ENCODE peak calls at places on chromosome 14, in eight cellular contexts. D, W, Y, C, F, T, L and X are unnamed samples.

GRCh38 chr14:50000215-50001145 is 107.6 kb downstream of the ARF6 start:
- DNase-seq in D (peak; percentile 60), W (peak; percentile 62), Y (peak; percentile 67), C (peak; percentile 86), F (peak; percentile 91), T (peak; percentile 71), L (peak; percentile 86), X (peak; percentile 89)

GRCh38 chr14:32985881-32986280 is 47.2 kb downstream of the NPAS3 start:
- DNase-seq in D (no peak), W (no peak), Y (no peak), C (no peak), F (no peak), T (peak; percentile 26), L (no peak), X (no peak)

GRCh38 chr14:30994681-30995620 is 30.5 kb upstream of the AP4S1 start:
- DNase-seq in D (no peak), W (no peak), Y (no peak), C (no peak), F (peak; percentile 68), T (peak; percentile 26), L (no peak), X (no peak)

GRCh38 chr14:96904201-96904600 is 107.0 kb downstream of the VRK1 start:
- DNase-seq in D (no peak), W (no peak), Y (no peak), C (no peak), F (no peak), T (peak; percentile 23), L (no peak), X (no peak)

GRCh38 chr14:75044760-75045159 is 6.5 kb downstream of the MLH3 start:
- DNase-seq in D (no peak), W (no peak), Y (no peak), C (no peak), F (peak; percentile 31), T (peak; percentile 92), L (no peak), X (no peak)

GRCh38 chr14:21104448-21105060 is 3.7 kb downstream of the TMEM253 start:
- DNase-seq in D (peak; percentile 79), W (peak; percentile 65), Y (peak; percentile 78), C (peak; percentile 88), F (peak; percentile 81), T (peak; percentile 81), L (peak; percentile 88), X (no peak)

GRCh38 chr14:71119832-71120231 is 212.6 kb downstream of the PCNX1 start:
- DNase-seq in D (no peak), W (no peak), Y (no peak), C (no peak), F (peak; percentile 43), T (no peak), L (no peak), X (no peak)

GRCh38 chr14:29842228-29842627 is 85.4 kb downstream of the PRKD1 start:
- DNase-seq in D (no peak), W (no peak), Y (no peak), C (no peak), F (no peak), T (no peak), L (no peak), X (no peak)

GRCh38 chr14:98548071-98548686 is 723.8 kb downstream of the BCL11B start:
- DNase-seq in D (no peak), W (no peak), Y (no peak), C (no peak), F (no peak), T (no peak), L (no peak), X (no peak)

GRCh38 chr14:96434040-96434439 is 42.1 kb downstream of the AK7 start:
- DNase-seq in D (no peak), W (no peak), Y (no peak), C (no peak), F (no peak), T (no peak), L (no peak), X (no peak)

GRCh38 chr14:50619569-50620141 is 48.5 kb downstream of the SAV1 start:
- DNase-seq in D (no peak), W (peak; percentile 48), Y (no peak), C (no peak), F (peak; percentile 75), T (peak; percentile 71), L (no peak), X (no peak)

GRCh38 chr14:100664841-100665425 is 61.8 kb upstream of the DLK1 start:
- DNase-seq in D (no peak), W (no peak), Y (no peak), C (no peak), F (peak; percentile 69), T (peak; percentile 85), L (no peak), X (no peak)

GRCh38 chr14:52241102-52241793 is 26.2 kb upstream of the PTGDR start:
- DNase-seq in D (no peak), W (no peak), Y (no peak), C (no peak), F (peak; percentile 88), T (peak; percentile 90), L (no peak), X (no peak)

GRCh38 chr14:104723651-104724406 is at the start of gene ADSS1:
- DNase-seq in D (peak; percentile 69), W (peak; percentile 98), Y (peak; percentile 65), C (peak; percentile 89), F (no peak), T (peak; percentile 39), L (peak; percentile 83), X (no peak)

GRCh38 chr14:101039031-101039754 is 135.7 kb upstream of the RTL1 start:
- DNase-seq in D (no peak), W (no peak), Y (no peak), C (no peak), F (no peak), T (no peak), L (no peak), X (no peak)

DNA sequence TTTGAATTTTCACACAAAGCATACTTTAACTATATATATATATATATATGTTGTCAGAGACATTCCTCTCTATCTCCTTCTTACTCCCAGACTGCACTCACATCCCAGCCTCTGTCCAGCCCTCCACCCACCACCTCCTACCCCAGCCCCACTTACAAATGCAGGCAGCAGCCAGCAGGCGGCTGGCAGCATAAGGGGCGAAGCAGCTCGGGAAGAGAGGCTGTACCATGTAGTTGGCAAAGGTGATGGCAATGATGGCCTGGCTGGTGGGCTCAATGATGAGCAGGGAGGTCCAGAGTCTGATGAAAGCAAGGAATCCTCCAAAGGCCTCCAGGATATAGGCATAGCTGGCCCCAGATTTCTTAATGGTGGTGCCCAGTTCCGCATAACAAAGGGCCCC is 2.5 kb downstream of the SLC7A7 start:
- DNase-seq in D (peak; percentile 66), W (no peak), Y (no peak), C (no peak), F (no peak), T (no peak), L (no peak), X (no peak)
- TF ChIP-seq CTCF in D (peak; percentile 48), W (peak; percentile 18), Y (no peak), C (no peak), F (no peak), T (no peak), L (no peak), X (no peak)

GRCh38 chr14:89015016-89015415 is 190.6 kb downstream of the TTC8 start:
- DNase-seq in D (no peak), W (no peak), Y (no peak), C (no peak), F (peak; percentile 30), T (peak; percentile 28), L (no peak), X (no peak)
- TF ChIP-seq CTCF in D (peak; percentile 30), W (no peak), Y (no peak), C (no peak), F (peak; percentile 36), T (peak; percentile 39), L (no peak), X (no peak)

DNA sequence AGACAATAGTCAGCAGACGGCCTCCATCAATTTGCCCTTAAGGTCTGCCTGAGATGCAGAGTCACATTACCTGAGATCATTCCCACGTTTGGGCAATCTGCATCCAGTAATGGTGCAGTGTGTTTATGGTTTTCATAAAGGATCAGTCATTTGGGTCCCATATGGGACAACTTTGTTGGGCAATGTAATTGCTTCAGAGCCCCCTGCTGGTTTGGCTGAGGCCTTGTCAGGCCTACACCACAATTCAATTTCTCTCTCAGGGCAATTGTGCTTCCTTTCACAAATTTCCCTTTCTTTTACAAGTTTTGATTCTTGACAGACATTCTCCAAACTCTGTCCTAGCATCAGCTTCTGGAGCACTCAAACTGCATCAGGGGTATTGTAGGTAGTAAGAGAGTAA is 191.2 kb upstream of the SSTR1 start:
- DNase-seq in D (no peak), W (no peak), Y (no peak), C (no peak), F (no peak), T (no peak), L (no peak), X (no peak)
- TF ChIP-seq CTCF in D (peak; percentile 56), W (no peak), Y (no peak), C (no peak), F (no peak), T (peak; percentile 45), L (no peak), X (no peak)

DNA sequence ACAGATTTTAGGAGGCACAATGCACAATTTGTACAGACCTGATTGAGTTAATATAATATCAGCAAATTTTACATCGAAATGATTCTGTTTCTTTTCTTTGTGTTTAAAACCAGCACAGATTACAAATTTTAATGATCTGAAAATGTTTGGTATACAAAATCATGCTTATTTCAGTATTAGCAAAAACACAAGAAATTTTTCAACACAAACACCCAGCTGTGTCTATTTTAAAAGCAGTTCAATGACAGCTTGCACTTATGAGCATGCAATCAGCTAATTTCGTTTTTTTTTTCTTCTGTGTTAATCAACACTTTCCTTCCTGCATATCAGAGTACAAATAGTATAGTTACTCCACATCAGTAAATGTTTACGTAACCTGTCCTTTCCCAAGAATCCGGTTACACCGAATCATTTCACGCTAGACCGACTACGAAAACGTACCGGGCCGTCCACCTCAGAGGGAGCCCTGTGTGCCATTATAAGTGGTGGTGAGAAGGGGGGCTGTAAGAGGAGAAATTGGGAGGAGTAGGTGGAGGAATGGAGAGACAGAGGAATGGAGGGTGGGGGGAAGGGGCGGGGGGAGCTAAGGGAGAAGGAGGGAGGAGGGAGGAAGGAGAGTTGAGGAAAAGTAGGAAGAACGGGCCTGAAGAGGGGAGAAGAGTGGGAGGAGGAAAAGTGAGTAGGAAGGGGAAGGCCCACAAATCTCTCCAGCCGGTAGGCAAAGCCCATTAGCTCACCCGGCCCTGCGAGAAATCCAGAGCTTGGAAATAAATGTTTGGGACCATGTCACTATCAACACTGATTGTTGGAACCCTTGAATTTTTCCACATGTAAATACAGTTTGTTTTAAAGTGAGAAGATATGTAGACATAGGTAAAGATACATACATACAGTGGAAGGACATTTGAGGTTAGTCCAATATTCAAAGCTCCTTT is 2.4 kb upstream of the FOXG1 start:
- DNase-seq in D (peak; percentile 78), W (no peak), Y (no peak), C (no peak), F (no peak), T (no peak), L (no peak), X (no peak)
- TF ChIP-seq CTCF in D (no peak), W (no peak), Y (no peak), C (no peak), F (no peak), T (no peak), L (no peak), X (no peak)